ENCODE peak calls at places on chromosomes 16 and 17, in eight cellular contexts. One of them, this sample, is unnamed.

GRCh38 chr17:37792787-37793186 is 47.9 kb upstream of the HNF1B start:
- DNase-seq in IMR-90: peak
- DNase-seq in heart left ventricle: no peak
- DNase-seq in esophagus squamous epithelium: no peak
- DNase-seq in breast epithelium: no peak
- DNase-seq in A549: no peak
- DNase-seq in sigmoid colon: no peak
- DNase-seq in transverse colon: no peak
- DNase-seq in this sample: no peak

GRCh38 chr17:2171725-2172446 is 117.0 kb downstream of the HIC1 start:
- DNase-seq in IMR-90: peak
- DNase-seq in heart left ventricle: peak
- DNase-seq in esophagus squamous epithelium: no peak
- DNase-seq in breast epithelium: peak
- DNase-seq in A549: no peak
- DNase-seq in sigmoid colon: peak
- DNase-seq in transverse colon: peak
- DNase-seq in this sample: no peak

GRCh38 chr16:49472598-49472997 is 99.0 kb downstream of the C16orf78 start:
- DNase-seq in IMR-90: no peak
- DNase-seq in heart left ventricle: no peak
- DNase-seq in esophagus squamous epithelium: no peak
- DNase-seq in breast epithelium: no peak
- DNase-seq in A549: no peak
- DNase-seq in sigmoid colon: peak
- DNase-seq in transverse colon: peak
- DNase-seq in this sample: peak

GRCh38 chr16:73179671-73180370 is 131.9 kb upstream of the ZFHX3 start:
- DNase-seq in IMR-90: no peak
- DNase-seq in heart left ventricle: no peak
- DNase-seq in esophagus squamous epithelium: no peak
- DNase-seq in breast epithelium: no peak
- DNase-seq in A549: no peak
- DNase-seq in sigmoid colon: peak
- DNase-seq in transverse colon: no peak
- DNase-seq in this sample: no peak

GRCh38 chr16:16146380-16147315 is 76.6 kb downstream of the ABCC6 start:
- DNase-seq in IMR-90: no peak
- DNase-seq in heart left ventricle: no peak
- DNase-seq in esophagus squamous epithelium: no peak
- DNase-seq in breast epithelium: no peak
- DNase-seq in A549: no peak
- DNase-seq in sigmoid colon: no peak
- DNase-seq in transverse colon: no peak
- DNase-seq in this sample: no peak

GRCh38 chr17:19387921-19388521 is 1.0 kb upstream of the MFAP4 start:
- DNase-seq in IMR-90: peak
- DNase-seq in heart left ventricle: no peak
- DNase-seq in esophagus squamous epithelium: no peak
- DNase-seq in breast epithelium: no peak
- DNase-seq in A549: no peak
- DNase-seq in sigmoid colon: peak
- DNase-seq in transverse colon: no peak
- DNase-seq in this sample: peak

GRCh38 chr17:32627233-32628008 is 140.6 kb downstream of the CDK5R1 start:
- DNase-seq in IMR-90: no peak
- DNase-seq in heart left ventricle: no peak
- DNase-seq in esophagus squamous epithelium: no peak
- DNase-seq in breast epithelium: no peak
- DNase-seq in A549: no peak
- DNase-seq in sigmoid colon: no peak
- DNase-seq in transverse colon: no peak
- DNase-seq in this sample: no peak

GRCh38 chr17:75010683-75011406 is 1.6 kb upstream of the MRPL58 start:
- DNase-seq in IMR-90: peak
- DNase-seq in heart left ventricle: peak
- DNase-seq in esophagus squamous epithelium: no peak
- DNase-seq in breast epithelium: peak
- DNase-seq in A549: no peak
- DNase-seq in sigmoid colon: peak
- DNase-seq in transverse colon: peak
- DNase-seq in this sample: peak

GRCh38 chr16:17358846-17359245 is 111.9 kb downstream of the XYLT1 start:
- DNase-seq in IMR-90: no peak
- DNase-seq in heart left ventricle: no peak
- DNase-seq in esophagus squamous epithelium: no peak
- DNase-seq in breast epithelium: no peak
- DNase-seq in A549: no peak
- DNase-seq in sigmoid colon: no peak
- DNase-seq in transverse colon: no peak
- DNase-seq in this sample: no peak

GRCh38 chr17:42109086-42109485 is 3.4 kb downstream of the DHX58 start:
- DNase-seq in IMR-90: no peak
- DNase-seq in heart left ventricle: no peak
- DNase-seq in esophagus squamous epithelium: no peak
- DNase-seq in breast epithelium: no peak
- DNase-seq in A549: no peak
- DNase-seq in sigmoid colon: no peak
- DNase-seq in transverse colon: no peak
- DNase-seq in this sample: no peak

GRCh38 chr16:82700541-82701240 is 73.9 kb downstream of the CDH13 start:
- DNase-seq in IMR-90: peak
- DNase-seq in heart left ventricle: no peak
- DNase-seq in esophagus squamous epithelium: no peak
- DNase-seq in breast epithelium: no peak
- DNase-seq in A549: no peak
- DNase-seq in sigmoid colon: no peak
- DNase-seq in transverse colon: no peak
- DNase-seq in this sample: no peak

GRCh38 chr17:17636456-17636855 is 44.8 kb upstream of the RAI1 start:
- DNase-seq in IMR-90: no peak
- DNase-seq in heart left ventricle: no peak
- DNase-seq in esophagus squamous epithelium: no peak
- DNase-seq in breast epithelium: no peak
- DNase-seq in A549: no peak
- DNase-seq in sigmoid colon: no peak
- DNase-seq in transverse colon: no peak
- DNase-seq in this sample: no peak

GRCh38 chr17:15194859-15195277 is 70.3 kb downstream of the PMP22 start:
- DNase-seq in IMR-90: peak
- DNase-seq in heart left ventricle: no peak
- DNase-seq in esophagus squamous epithelium: no peak
- DNase-seq in breast epithelium: no peak
- DNase-seq in A549: no peak
- DNase-seq in sigmoid colon: no peak
- DNase-seq in transverse colon: no peak
- DNase-seq in this sample: no peak

GRCh38 chr17:80577876-80578275 is 33.2 kb downstream of the RPTOR start:
- DNase-seq in IMR-90: no peak
- DNase-seq in heart left ventricle: no peak
- DNase-seq in esophagus squamous epithelium: no peak
- DNase-seq in breast epithelium: no peak
- DNase-seq in A549: no peak
- DNase-seq in sigmoid colon: no peak
- DNase-seq in transverse colon: no peak
- DNase-seq in this sample: peak

GRCh38 chr17:80569936-80570335 is 25.3 kb downstream of the RPTOR start:
- DNase-seq in IMR-90: no peak
- DNase-seq in heart left ventricle: no peak
- DNase-seq in esophagus squamous epithelium: no peak
- DNase-seq in breast epithelium: no peak
- DNase-seq in A549: no peak
- DNase-seq in sigmoid colon: no peak
- DNase-seq in transverse colon: no peak
- DNase-seq in this sample: no peak

GRCh38 chr17:80575057-80575875 is 30.6 kb downstream of the RPTOR start:
- DNase-seq in IMR-90: peak
- DNase-seq in heart left ventricle: peak
- DNase-seq in esophagus squamous epithelium: peak
- DNase-seq in breast epithelium: peak
- DNase-seq in A549: peak
- DNase-seq in sigmoid colon: peak
- DNase-seq in transverse colon: peak
- DNase-seq in this sample: peak

DNA sequence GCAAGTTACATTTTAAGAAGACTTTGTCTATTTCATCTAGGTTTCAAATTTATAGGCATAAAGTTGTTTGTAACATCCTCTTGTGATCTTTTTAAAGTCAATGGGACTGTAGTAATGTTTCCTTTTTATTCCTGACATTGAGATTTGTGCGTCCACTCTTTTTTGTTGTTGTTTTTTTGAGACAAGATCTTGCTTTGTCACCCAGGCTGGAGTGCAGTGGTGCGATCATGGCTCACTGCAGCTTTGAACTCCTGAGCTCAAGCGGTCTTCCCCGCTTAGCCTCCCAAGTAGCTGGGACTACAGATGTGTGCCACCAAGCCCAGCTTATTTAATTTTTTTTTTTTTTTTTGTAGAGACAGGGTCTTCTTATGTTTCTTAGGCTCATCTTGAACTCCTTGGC is 29.9 kb downstream of the RPTOR start:
- DNase-seq in IMR-90: no peak
- DNase-seq in heart left ventricle: no peak
- DNase-seq in esophagus squamous epithelium: no peak
- DNase-seq in breast epithelium: no peak
- DNase-seq in A549: no peak
- DNase-seq in sigmoid colon: no peak
- DNase-seq in transverse colon: no peak
- DNase-seq in this sample: no peak
- TF ChIP-seq CTCF in IMR-90: no peak
- TF ChIP-seq CTCF in heart left ventricle: no peak
- TF ChIP-seq CTCF in esophagus squamous epithelium: no peak
- TF ChIP-seq CTCF in breast epithelium: no peak
- TF ChIP-seq CTCF in A549: no peak
- TF ChIP-seq CTCF in sigmoid colon: no peak
- TF ChIP-seq CTCF in transverse colon: no peak
- TF ChIP-seq CTCF in this sample: no peak

DNA sequence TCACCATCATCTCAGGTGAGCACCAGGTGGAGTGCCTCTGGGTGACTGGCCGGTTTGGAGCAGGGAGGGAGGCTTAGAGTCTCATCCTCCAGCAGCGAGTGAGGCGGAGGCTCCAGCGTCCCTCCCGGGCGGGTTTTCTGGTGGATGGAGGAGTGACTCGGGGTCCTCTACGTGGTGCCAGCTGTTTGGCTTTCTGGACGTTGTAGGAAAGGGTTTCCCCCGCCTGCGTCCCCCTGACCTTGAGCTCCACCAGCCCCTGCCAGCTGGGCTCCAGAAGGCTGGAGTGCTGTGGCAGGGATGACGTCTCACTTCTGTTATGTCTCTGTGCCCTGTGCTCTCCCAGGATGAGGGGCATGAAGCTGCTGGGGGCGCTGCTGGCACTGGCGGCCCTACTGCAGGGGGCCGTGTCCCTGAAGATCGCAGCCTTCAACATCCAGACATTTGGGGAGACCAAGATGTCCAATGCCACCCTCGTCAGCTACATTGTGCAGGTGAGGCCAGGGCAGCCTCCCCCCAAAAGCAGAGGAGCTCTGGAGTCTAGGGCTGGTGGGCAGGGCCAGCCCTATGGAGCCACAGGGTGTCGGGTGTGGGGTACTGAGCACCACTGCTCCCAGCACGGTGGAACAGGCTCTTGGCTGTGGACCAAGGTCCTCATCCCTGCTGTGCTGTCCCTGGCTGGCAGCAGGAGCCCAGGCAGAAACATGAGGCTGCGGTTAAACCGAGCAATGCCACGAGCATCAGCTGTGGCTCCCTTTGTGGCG is 719 bp downstream of the DNASE1 start:
- DNase-seq in IMR-90: no peak
- DNase-seq in heart left ventricle: peak
- DNase-seq in esophagus squamous epithelium: no peak
- DNase-seq in breast epithelium: no peak
- DNase-seq in A549: no peak
- DNase-seq in sigmoid colon: peak
- DNase-seq in transverse colon: no peak
- DNase-seq in this sample: no peak
- TF ChIP-seq POLR2A in IMR-90: no peak
- TF ChIP-seq POLR2A in heart left ventricle: no peak
- TF ChIP-seq POLR2A in esophagus squamous epithelium: no peak
- TF ChIP-seq POLR2A in breast epithelium: no peak
- TF ChIP-seq POLR2A in A549: no peak
- TF ChIP-seq POLR2A in sigmoid colon: no peak
- TF ChIP-seq POLR2A in transverse colon: no peak
- TF ChIP-seq POLR2A in this sample: no peak

DNA sequence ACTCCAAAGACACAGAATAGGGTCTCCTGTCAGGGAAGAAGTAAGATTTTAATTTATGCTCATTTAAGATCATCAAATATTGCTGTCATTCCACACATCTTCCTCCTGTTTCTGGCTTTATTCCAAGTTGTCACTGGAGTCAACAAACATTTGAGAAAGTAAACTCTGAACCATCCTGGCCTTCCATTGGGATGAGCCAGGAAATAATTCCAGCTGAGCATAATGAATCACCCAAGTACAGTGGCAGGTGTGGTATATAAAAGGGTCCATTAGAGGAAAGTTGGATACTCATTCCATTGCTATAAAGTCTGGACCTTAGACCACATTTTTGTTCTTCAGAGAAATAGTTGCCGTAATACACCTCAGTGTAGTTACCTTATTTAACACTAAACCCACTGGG is 246.1 kb downstream of the SLC39A11 start:
- DNase-seq in IMR-90: no peak
- DNase-seq in heart left ventricle: no peak
- DNase-seq in esophagus squamous epithelium: no peak
- DNase-seq in breast epithelium: no peak
- DNase-seq in A549: no peak
- DNase-seq in sigmoid colon: no peak
- DNase-seq in transverse colon: no peak
- DNase-seq in this sample: no peak
- H3K4me3 ChIP-seq in IMR-90: no peak
- H3K4me3 ChIP-seq in heart left ventricle: no peak
- H3K4me3 ChIP-seq in esophagus squamous epithelium: no peak
- H3K4me3 ChIP-seq in breast epithelium: no peak
- H3K4me3 ChIP-seq in A549: no peak
- H3K4me3 ChIP-seq in sigmoid colon: no peak
- H3K4me3 ChIP-seq in transverse colon: no peak
- H3K4me3 ChIP-seq in this sample: no peak

GRCh38 chr16:28924399-28924761 is 658 bp downstream of the RABEP2 start:
- DNase-seq in IMR-90: no peak
- DNase-seq in heart left ventricle: no peak
- DNase-seq in esophagus squamous epithelium: no peak
- DNase-seq in breast epithelium: no peak
- DNase-seq in A549: no peak
- DNase-seq in sigmoid colon: no peak
- DNase-seq in transverse colon: peak
- DNase-seq in this sample: peak

GRCh38 chr16:28925386-28926228 is 569 bp upstream of the RABEP2 start:
- DNase-seq in IMR-90: peak
- DNase-seq in heart left ventricle: peak
- DNase-seq in esophagus squamous epithelium: peak
- DNase-seq in breast epithelium: peak
- DNase-seq in A549: peak
- DNase-seq in sigmoid colon: peak
- DNase-seq in transverse colon: peak
- DNase-seq in this sample: peak

GRCh38 chr16:28923652-28924398 is 1.2 kb downstream of the RABEP2 start:
- DNase-seq in IMR-90: no peak
- DNase-seq in heart left ventricle: no peak
- DNase-seq in esophagus squamous epithelium: no peak
- DNase-seq in breast epithelium: no peak
- DNase-seq in A549: no peak
- DNase-seq in sigmoid colon: no peak
- DNase-seq in transverse colon: peak
- DNase-seq in this sample: no peak

GRCh38 chr16:28923231-28923587 is 1.8 kb downstream of the RABEP2 start:
- DNase-seq in IMR-90: no peak
- DNase-seq in heart left ventricle: no peak
- DNase-seq in esophagus squamous epithelium: no peak
- DNase-seq in breast epithelium: no peak
- DNase-seq in A549: no peak
- DNase-seq in sigmoid colon: no peak
- DNase-seq in transverse colon: no peak
- DNase-seq in this sample: no peak

GRCh38 chr16:28924762-28925385 is at the start of gene RABEP2:
- DNase-seq in IMR-90: peak
- DNase-seq in heart left ventricle: peak
- DNase-seq in esophagus squamous epithelium: peak
- DNase-seq in breast epithelium: peak
- DNase-seq in A549: peak
- DNase-seq in sigmoid colon: peak
- DNase-seq in transverse colon: peak
- DNase-seq in this sample: peak
- TF ChIP-seq CTCF in IMR-90: no peak
- TF ChIP-seq CTCF in heart left ventricle: no peak
- TF ChIP-seq CTCF in esophagus squamous epithelium: no peak
- TF ChIP-seq CTCF in breast epithelium: no peak
- TF ChIP-seq CTCF in A549: no peak
- TF ChIP-seq CTCF in sigmoid colon: no peak
- TF ChIP-seq CTCF in transverse colon: no peak
- TF ChIP-seq CTCF in this sample: no peak